ENCODE peak calls at places on chromosomes 13 and 19, in five cellular contexts. Q, P, N, T and E are unnamed samples. For H3K36me3, the result is how much of the 10 kb centered on the place peaks cover.

GRCh38 chr13:44273991-44274810 is 99.4 kb upstream of the SERP2 start:
- DNase-seq in T (no peak), Q (no peak), N (peak), P (no peak), E (no peak)

GRCh38 chr13:53013113-53013512 is 15.5 kb upstream of the OLFM4 start:
- DNase-seq in N (no peak), P (no peak), T (no peak), Q (no peak), E (no peak)

GRCh38 chr13:51229731-51230130 is 7.5 kb downstream of the FAM124A start:
- DNase-seq in T (no peak), P (no peak), N (no peak), Q (no peak), E (no peak)

GRCh38 chr19:46373573-46374359 is 26.9 kb downstream of the PPP5C start:
- DNase-seq in N (peak), P (peak), T (peak), Q (peak), E (peak)

GRCh38 chr13:99214691-99215090 is 14.0 kb downstream of the UBAC2 start:
- DNase-seq in T (no peak), Q (no peak), P (no peak), N (no peak), E (no peak)

GRCh38 chr19:54451331-54451871 is 2.4 kb downstream of the LENG8 start:
- DNase-seq in P (no peak), T (no peak), Q (no peak), N (peak), E (no peak)

GRCh38 chr19:43311256-43311655 is 41.9 kb upstream of the PSG9 start:
- DNase-seq in P (no peak), Q (no peak), T (no peak), N (no peak), E (no peak)

GRCh38 chr13:30331331-30331771 is 24.0 kb upstream of the KATNAL1 start:
- DNase-seq in P (no peak), T (no peak), N (no peak), Q (no peak), E (no peak)

GRCh38 chr13:74258951-74259350 is 124.7 kb upstream of the KLF12 start:
- DNase-seq in T (no peak), Q (no peak), P (no peak), N (no peak), E (no peak)

GRCh38 chr13:20582026-20582425 is 15.1 kb downstream of the IFT88 start:
- DNase-seq in P (no peak), Q (no peak), N (no peak), T (no peak), E (no peak)
- H3K36me3 ChIP-seq in P (under half), Q (under half), N (under half), T (under half), E (under half)

GRCh38 chr19:1275260-1275975 is at the start of gene FAM174C:
- DNase-seq in N (peak), T (peak), P (peak), Q (peak), E (peak)

GRCh38 chr19:1275976-1276619 is 768 bp downstream of the FAM174C start:
- DNase-seq in T (no peak), Q (no peak), N (peak), P (no peak), E (no peak)

GRCh38 chr19:1274081-1274851 is 1.1 kb upstream of the FAM174C start:
- DNase-seq in Q (no peak), N (no peak), P (no peak), T (no peak), E (no peak)

GRCh38 chr19:1273263-1274041 is 1.9 kb upstream of the FAM174C start:
- DNase-seq in N (no peak), P (no peak), T (no peak), Q (no peak), E (no peak)

GRCh38 chr19:1274852-1275259 is 474 bp upstream of the FAM174C start:
- DNase-seq in T (peak), Q (peak), N (no peak), P (no peak), E (no peak)
- H3K36me3 ChIP-seq in T (half or more), Q (under half), N (half or more), P (under half), E (half or more)

DNA sequence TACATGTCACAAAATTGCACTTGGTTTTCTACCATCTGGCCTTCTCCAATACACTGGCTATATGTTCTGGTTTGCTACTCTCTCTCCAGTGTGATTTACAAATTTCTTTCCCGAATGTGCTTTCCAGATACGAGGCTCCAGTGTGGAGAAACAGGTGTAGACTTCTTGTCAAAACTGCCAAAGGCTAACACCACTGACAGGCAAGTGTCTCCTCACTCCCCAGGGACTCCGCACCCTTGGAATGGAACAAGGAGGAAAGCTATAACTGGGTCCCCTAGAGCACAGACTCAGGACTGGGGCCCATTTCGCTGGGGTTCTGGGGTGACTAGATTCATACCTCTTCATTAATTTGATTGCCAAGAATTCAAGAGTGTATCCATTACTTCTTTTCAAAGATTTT is 161.8 kb downstream of the FOXO1 start:
- DNase-seq in N (no peak), P (no peak), T (no peak), Q (no peak), E (no peak)
- H3K36me3 ChIP-seq in N (under half), P (under half), T (under half), Q (under half), E (under half)

GRCh38 chr13:112855859-112856258 is 113.2 kb upstream of the MCF2L start:
- DNase-seq in P (peak), N (peak), T (no peak), Q (no peak), E (no peak)

GRCh38 chr13:112859817-112860190 is 109.2 kb upstream of the MCF2L start:
- DNase-seq in P (no peak), Q (no peak), N (peak), T (peak), E (no peak)

GRCh38 chr13:112861876-112862615 is 107.0 kb upstream of the MCF2L start:
- DNase-seq in N (no peak), P (peak), Q (no peak), T (no peak), E (no peak)

GRCh38 chr13:112857914-112858490 is 111.0 kb upstream of the MCF2L start:
- DNase-seq in P (peak), Q (no peak), N (peak), T (no peak), E (no peak)

DNA sequence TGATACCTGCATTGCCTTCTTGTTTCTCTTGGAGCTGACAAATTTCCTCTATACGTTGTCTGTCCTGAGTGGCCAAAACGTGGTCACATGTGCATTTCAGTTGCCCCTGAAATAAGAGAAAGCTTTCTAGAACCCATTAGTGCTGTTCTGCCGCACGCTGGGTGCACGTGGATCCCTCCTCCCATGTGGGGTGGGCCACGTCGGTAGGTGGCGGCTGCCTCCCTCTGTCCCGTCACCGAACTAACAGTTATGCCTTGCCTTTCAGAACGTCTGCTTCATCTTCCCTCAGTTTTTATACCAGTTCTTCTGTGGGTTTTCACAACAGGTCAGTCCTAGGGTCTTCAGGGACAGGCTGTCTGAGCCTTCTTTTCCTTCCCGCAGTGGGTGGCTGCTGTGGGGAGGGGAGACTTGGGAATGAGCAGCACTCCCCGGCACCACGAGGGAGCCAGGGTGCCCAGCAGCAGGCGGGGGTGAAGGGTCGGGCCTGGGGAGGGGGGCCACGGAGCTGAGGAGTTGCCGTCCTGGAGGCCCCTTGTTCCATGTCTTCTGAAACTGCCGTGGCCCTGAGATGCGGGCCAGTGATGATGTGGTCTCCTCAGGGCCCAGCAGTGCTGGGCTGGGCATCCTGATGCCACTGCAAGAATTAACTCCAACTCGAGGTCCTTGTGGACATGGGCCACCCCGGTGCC is 109.7 kb upstream of the MCF2L start:
- DNase-seq in P (peak), T (no peak), N (no peak), Q (no peak), E (no peak)
- H3K36me3 ChIP-seq in P (under half), T (under half), N (under half), Q (under half), E (under half)

GRCh38 chr13:19670147-19670546 is 36.7 kb downstream of the MPHOSPH8 start:
- DNase-seq in T (no peak), Q (no peak), P (no peak), N (no peak), E (no peak)
- H3K36me3 ChIP-seq in T (half or more), Q (half or more), P (under half), N (half or more), E (half or more)

GRCh38 chr13:76000131-76000530 is 364.0 kb downstream of the LMO7 start:
- DNase-seq in T (no peak), P (no peak), N (no peak), Q (no peak), E (no peak)
- H3K36me3 ChIP-seq in T (under half), P (under half), N (under half), Q (under half), E (under half)

GRCh38 chr19:19348266-19348665 is 27.6 kb downstream of the MAU2 start:
- DNase-seq in Q (no peak), P (no peak), T (no peak), N (peak), E (no peak)
- H3K36me3 ChIP-seq in Q (under half), P (under half), T (half or more), N (half or more), E (half or more)